ENCODE peak calls at places on chromosome 3, in seven cellular contexts. X, B, E, M, I, U and N are unnamed samples.

GRCh38 chr3:11696054-11696453 is 52.3 kb upstream of the VGLL4 start:
- DNase-seq in B (no peak), M (no peak), X (no peak), E (no peak), U (no peak), I (no peak), N (no peak)

GRCh38 chr3:54784021-54784420 is 143.8 kb downstream of the LRTM1 start:
- DNase-seq in X (no peak), M (no peak), U (no peak), E (no peak), B (no peak), I (no peak), N (no peak)

GRCh38 chr3:49563040-49563578 is 8.8 kb downstream of the BSN start:
- DNase-seq in E (no peak), X (no peak), U (no peak), B (no peak), I (no peak), M (no peak), N (no peak)

GRCh38 chr3:86785381-86785780 is 205.6 kb downstream of the VGLL3 start:
- DNase-seq in E (peak), X (peak), I (peak), B (no peak), M (peak), U (no peak), N (no peak)

GRCh38 chr3:107217161-107217560 is 160.1 kb upstream of the CCDC54 start:
- DNase-seq in U (peak), E (peak), I (peak), M (peak), B (no peak), X (peak), N (peak)

GRCh38 chr3:33417051-33417673 is 23.0 kb downstream of the UBP1 start:
- DNase-seq in X (peak), I (no peak), B (no peak), M (peak), U (no peak), E (no peak), N (no peak)

GRCh38 chr3:134625885-134626741 is 24.7 kb downstream of the KY start:
- DNase-seq in E (no peak), X (no peak), I (no peak), M (no peak), U (no peak), B (no peak), N (no peak)

GRCh38 chr3:49723301-49723630 is 485 bp downstream of the GMPPB start:
- DNase-seq in M (peak), X (peak), E (peak), U (peak), B (peak), I (peak), N (peak)

GRCh38 chr3:51794202-51794601 is 15.2 kb upstream of the IQCF6 start:
- DNase-seq in U (no peak), E (no peak), B (no peak), M (no peak), X (no peak), I (no peak), N (no peak)

GRCh38 chr3:184227481-184227935 is 1.9 kb upstream of the VWA5B2 start:
- DNase-seq in U (no peak), X (peak), M (peak), B (no peak), E (peak), I (peak), N (peak)

GRCh38 chr3:97161169-97161568 is 346.8 kb downstream of the EPHA6 start:
- DNase-seq in E (no peak), M (no peak), B (no peak), U (no peak), X (no peak), I (no peak), N (no peak)

GRCh38 chr3:134201201-134202130 is 49.2 kb downstream of the RYK start:
- DNase-seq in I (no peak), M (peak), U (peak), E (peak), X (peak), B (no peak), N (no peak)

GRCh38 chr3:193812078-193812725 is 219.2 kb downstream of the OPA1 start:
- DNase-seq in B (no peak), M (no peak), X (no peak), E (no peak), I (no peak), U (no peak), N (no peak)

DNA sequence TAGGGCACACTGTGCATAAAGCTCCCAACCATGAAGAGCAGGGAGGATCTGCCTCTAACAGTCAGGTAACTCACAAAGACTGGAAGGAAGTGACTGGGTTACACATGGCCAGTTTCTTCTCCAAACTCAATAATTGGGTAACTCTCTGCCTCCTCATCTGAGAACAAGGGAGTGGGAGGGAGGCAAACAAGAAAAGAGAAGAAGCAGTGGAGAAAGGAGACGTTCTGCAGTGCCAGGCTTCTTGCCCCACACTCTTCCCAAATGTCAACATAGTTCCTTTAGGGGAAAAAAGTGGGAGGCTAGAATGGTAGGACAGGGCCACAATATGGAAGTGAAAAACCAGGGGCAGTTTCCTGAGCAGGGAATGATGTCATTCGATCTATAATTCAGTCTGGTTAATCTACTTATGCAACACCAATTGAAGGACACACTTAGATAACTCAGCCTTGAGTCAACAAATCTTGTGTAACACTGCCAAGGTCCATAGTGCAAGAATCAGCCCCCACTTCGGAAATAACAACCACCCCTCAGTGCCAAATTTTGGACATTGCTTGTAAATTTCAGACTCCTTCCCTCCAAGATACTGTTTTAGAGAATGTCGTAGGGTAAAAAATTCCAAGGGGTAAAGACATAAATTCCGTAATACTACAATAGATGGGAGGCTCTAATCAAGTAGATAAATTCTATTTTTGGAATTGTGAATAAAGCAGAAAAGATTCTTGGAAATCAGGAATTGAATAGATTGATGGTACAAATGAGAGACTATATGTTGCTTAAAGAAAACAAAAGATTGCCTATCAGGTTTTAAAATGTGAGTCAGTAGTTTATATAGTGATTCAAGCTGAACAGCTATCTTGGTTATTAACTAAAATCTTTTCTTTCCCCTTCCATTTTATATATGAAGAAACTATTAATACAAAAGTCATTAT is 143.1 kb downstream of the LPP start:
- DNase-seq in X (peak), U (no peak), M (peak), I (peak), E (peak), B (no peak), N (no peak)
- H3K4me3 ChIP-seq in X (no peak), U (no peak), M (no peak), I (peak), E (peak), B (no peak), N (no peak)

DNA sequence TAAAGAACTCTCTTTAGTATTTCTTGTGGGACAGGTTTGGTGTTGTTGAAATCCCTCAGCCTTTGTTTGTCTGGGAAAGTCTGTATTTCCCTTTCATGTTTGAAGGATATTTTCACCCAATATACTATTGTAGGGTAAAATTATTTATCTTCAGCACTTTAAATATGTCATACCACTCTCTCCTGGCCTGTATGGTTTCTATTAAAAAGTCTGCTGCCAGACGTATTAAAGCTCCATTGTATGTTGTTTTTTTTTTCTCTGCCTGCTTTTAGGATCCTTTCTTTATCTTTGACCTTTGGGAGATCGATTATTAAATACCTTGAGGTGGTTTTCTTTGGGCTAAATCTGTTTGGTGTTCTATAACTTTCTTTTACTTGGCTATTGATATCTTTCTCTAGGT is 119.0 kb upstream of the TBC1D5 start:
- DNase-seq in B (no peak), M (no peak), X (no peak), I (no peak), E (no peak), U (no peak), N (no peak)
- H3K4me3 ChIP-seq in B (no peak), M (no peak), X (no peak), I (no peak), E (no peak), U (peak), N (no peak)

DNA sequence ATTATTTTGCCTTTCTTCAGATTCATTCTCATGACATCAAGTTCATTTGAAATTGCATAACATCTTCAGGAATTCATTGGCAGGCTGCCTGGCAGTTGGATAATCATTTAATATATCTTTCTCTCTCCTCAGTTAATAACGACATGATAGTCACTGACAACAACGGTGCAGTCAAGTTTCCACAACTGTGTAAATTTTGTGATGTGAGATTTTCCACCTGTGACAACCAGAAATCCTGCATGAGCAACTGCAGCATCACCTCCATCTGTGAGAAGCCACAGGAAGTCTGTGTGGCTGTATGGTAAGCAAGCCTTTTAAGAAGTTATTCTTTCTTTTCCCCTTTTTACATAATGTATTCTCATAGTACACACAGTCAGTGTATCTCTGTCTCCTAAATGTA is 38.2 kb downstream of the TGFBR2 start:
- DNase-seq in B (no peak), X (peak), E (peak), U (no peak), I (no peak), M (peak), N (no peak)
- H3K4me3 ChIP-seq in B (no peak), X (no peak), E (no peak), U (no peak), I (no peak), M (no peak), N (no peak)

GRCh38 chr3:111541911-111542483 is at the start of gene CD96:
- DNase-seq in M (peak), I (no peak), U (no peak), X (peak), E (peak), B (no peak), N (peak)

GRCh38 chr3:111538687-111539086 is 3.3 kb upstream of the CD96 start:
- DNase-seq in B (no peak), X (peak), E (peak), U (no peak), M (peak), I (no peak), N (no peak)

GRCh38 chr3:111539351-111540331 is 2.4 kb upstream of the CD96 start:
- DNase-seq in M (peak), E (peak), I (peak), X (peak), B (no peak), U (peak), N (peak)

GRCh38 chr3:111538111-111538510 is 3.9 kb upstream of the CD96 start:
- DNase-seq in B (no peak), M (no peak), E (no peak), U (no peak), X (no peak), I (no peak), N (no peak)

GRCh38 chr3:111541391-111541790 is 606 bp upstream of the CD96 start:
- DNase-seq in E (no peak), U (no peak), X (peak), B (no peak), M (no peak), I (no peak), N (peak)
- H3K4me3 ChIP-seq in E (no peak), U (no peak), X (no peak), B (no peak), M (no peak), I (no peak), N (no peak)

DNA sequence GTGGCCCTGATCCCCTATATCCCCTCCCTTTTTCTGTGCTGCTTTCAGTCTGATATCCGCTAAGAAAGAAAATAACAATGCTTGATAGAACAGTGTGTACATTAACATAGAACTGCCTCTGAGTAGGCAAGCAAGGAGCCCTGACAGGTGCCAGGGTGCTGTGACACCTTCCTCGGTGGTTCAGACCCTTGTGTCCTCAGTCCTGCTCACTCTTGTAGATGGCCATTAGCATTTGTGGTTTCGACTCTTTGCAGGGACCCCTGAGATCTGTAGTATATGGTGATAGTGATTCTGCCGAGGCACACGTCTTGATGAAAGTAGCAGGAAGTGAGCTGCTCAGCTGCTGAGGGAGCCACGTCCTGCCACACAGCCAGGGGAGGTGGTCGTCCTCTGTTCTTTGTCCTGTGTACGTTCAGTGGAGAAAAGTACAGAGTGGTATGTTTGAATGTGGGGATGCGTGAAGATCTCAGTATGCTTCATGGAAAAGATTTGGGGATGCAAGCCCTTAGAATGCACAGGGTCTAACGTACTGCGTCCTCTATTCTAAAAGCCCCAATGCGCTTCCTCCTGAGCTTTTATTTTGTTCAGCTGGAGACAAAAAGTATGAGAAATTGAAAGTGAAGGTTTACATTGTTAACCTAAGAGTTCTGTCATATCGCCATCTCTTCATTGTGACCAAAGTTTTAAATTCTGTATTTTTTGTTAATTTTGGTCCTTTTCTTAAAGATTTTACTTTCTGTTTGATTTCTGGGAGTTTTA is 35.4 kb downstream of the PXYLP1 start:
- DNase-seq in B (no peak), M (no peak), X (no peak), E (no peak), I (no peak), U (no peak), N (no peak)
- H3K4me3 ChIP-seq in B (no peak), M (no peak), X (no peak), E (no peak), I (no peak), U (no peak), N (no peak)

DNA sequence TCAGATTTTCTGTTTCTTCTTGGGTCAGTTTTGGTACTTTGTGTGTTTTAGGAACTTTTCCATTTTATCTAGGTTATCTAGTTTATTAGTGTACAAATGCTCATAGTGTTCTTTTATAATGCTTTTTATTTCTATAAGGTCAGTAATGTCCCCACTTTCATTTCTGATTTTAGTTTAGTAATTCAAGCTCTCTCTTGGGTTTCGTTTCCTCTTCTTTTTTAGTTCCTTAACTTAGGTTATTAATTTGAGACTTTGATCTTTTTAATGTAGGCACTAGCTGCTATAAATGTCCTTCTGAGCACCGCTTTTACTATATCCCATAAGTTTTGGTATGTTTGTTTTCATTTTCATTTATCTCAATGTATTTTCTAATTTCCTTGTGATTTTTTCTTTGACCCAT is 27.0 kb upstream of the CD200R1L start:
- DNase-seq in E (no peak), X (no peak), M (no peak), B (no peak), U (no peak), I (no peak), N (no peak)
- H3K4me3 ChIP-seq in E (no peak), X (no peak), M (no peak), B (no peak), U (no peak), I (no peak), N (no peak)

DNA sequence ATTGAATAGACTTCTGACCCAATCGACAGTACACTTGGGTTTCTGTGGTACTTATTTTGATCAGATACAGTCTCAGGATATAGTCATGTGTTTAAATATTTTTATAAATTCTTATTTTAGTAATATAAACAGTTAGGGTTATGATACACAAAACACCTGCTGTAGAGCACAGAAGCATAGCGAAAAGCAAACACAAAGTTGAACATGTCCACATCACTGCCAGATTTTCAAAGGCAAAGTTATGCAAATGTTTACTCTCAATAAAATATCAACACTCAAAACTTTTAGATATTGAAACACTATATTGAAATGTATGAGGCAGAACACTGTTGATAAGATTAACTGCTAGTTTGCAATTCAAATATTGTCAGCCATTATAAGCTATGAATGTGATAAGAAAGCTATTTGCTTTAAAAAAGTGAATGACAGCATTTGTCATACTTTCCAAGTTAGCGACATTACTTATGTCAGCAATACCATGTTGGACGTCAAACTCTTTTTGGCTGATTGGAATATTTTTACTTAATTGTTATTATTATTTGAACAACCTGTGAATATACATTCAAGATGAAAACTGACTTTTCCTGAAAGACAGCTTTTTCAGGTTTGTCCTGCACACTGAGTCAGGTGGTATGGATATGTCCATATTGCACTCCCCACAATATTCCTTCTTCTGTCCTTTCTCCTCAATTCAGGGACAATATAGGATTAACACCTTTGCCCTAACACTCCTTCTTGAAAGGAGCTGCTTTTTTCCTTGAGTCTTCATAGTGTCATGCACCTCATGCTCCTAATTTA is 367.1 kb downstream of the EPHA3 start:
- DNase-seq in M (no peak), X (no peak), U (no peak), B (no peak), I (no peak), E (no peak), N (no peak)
- H3K4me3 ChIP-seq in M (no peak), X (no peak), U (no peak), B (no peak), I (no peak), E (no peak), N (no peak)